ENCODE peak calls at places on chromosomes 2 and 18, in four cellular contexts. O, C, F and B are unnamed samples.

GRCh38 chr18:63736856-63737255 is 34.1 kb downstream of the SERPINB11 start:
- DNase-seq in O (no peak), C (peak), F (no peak), B (no peak)

GRCh38 chr2:29259221-29259620 is 144.0 kb downstream of the CLIP4 start:
- DNase-seq in O (no peak), C (no peak), F (no peak), B (no peak)

GRCh38 chr2:209141818-209142217 is 282.0 kb upstream of the MAP2 start:
- DNase-seq in F (no peak), O (no peak), C (no peak), B (no peak)

GRCh38 chr2:73285162-73285739 is 973 bp upstream of the FBXO41 start:
- DNase-seq in C (no peak), O (no peak), F (peak), B (no peak)

GRCh38 chr2:109351164-109351756 is 222.3 kb downstream of the SH3RF3 start:
- DNase-seq in O (no peak), F (no peak), C (peak), B (peak)

GRCh38 chr2:52465267-52465666 is 1302.3 kb upstream of the CHAC2 start:
- DNase-seq in F (no peak), O (no peak), C (no peak), B (no peak)

GRCh38 chr2:37436324-37436723 is 91.9 kb downstream of the QPCT start:
- DNase-seq in C (no peak), O (no peak), F (no peak), B (no peak)

GRCh38 chr2:86275962-86276361 is 61.5 kb downstream of the REEP1 start:
- DNase-seq in C (no peak), F (no peak), O (no peak), B (no peak)

GRCh38 chr18:51066273-51066672 is 36.3 kb downstream of the SMAD4 start:
- DNase-seq in O (no peak), F (no peak), C (no peak), B (no peak)

GRCh38 chr2:121527009-121527682 is 3.5 kb upstream of the RNU4ATAC start:
- DNase-seq in O (no peak), C (peak), F (peak), B (no peak)

GRCh38 chr2:209259767-209260166 is 164.1 kb upstream of the MAP2 start:
- DNase-seq in O (no peak), F (no peak), C (no peak), B (no peak)